ENCODE peak calls at places on chromosome 18, in seven cellular contexts. One of them, this sample, is unnamed. For H3K36me3, the result is how much of the 10 kb centered on the place peaks cover.

GRCh38 chr18:33802955-33803354 is 224.9 kb downstream of the ASXL3 start:
- DNase-seq in heart left ventricle: no peak
- DNase-seq in spleen: no peak
- DNase-seq in CD8-positive, alpha-beta memory T cell: no peak
- DNase-seq in PC-3: no peak
- DNase-seq in H1: no peak
- DNase-seq in Peyer's patch: peak
- DNase-seq in this sample: no peak

GRCh38 chr18:36186461-36187137 is 698 bp upstream of the MOCOS start:
- DNase-seq in Peyer's patch: peak
- DNase-seq in spleen: peak
- DNase-seq in H1: no peak
- DNase-seq in PC-3: peak
- DNase-seq in CD8-positive, alpha-beta memory T cell: no peak
- DNase-seq in heart left ventricle: peak
- DNase-seq in this sample: no peak

GRCh38 chr18:29737620-29738019 is 1304.9 kb downstream of the DSC3 start:
- DNase-seq in PC-3: no peak
- DNase-seq in CD8-positive, alpha-beta memory T cell: no peak
- DNase-seq in H1: no peak
- DNase-seq in heart left ventricle: no peak
- DNase-seq in Peyer's patch: no peak
- DNase-seq in spleen: peak
- DNase-seq in this sample: no peak

GRCh38 chr18:50158866-50159653 is 35.9 kb downstream of the MYO5B start:
- DNase-seq in heart left ventricle: no peak
- DNase-seq in PC-3: peak
- DNase-seq in H1: no peak
- DNase-seq in Peyer's patch: no peak
- DNase-seq in CD8-positive, alpha-beta memory T cell: no peak
- DNase-seq in spleen: no peak
- DNase-seq in this sample: no peak

GRCh38 chr18:41899535-41899934 is 55.5 kb upstream of the PIK3C3 start:
- DNase-seq in CD8-positive, alpha-beta memory T cell: no peak
- DNase-seq in Peyer's patch: no peak
- DNase-seq in H1: no peak
- DNase-seq in spleen: no peak
- DNase-seq in PC-3: peak
- DNase-seq in heart left ventricle: no peak
- DNase-seq in this sample: no peak

GRCh38 chr18:3715223-3716080 is 265.5 kb downstream of the TGIF1 start:
- DNase-seq in Peyer's patch: no peak
- DNase-seq in CD8-positive, alpha-beta memory T cell: no peak
- DNase-seq in heart left ventricle: no peak
- DNase-seq in spleen: no peak
- DNase-seq in PC-3: no peak
- DNase-seq in H1: no peak
- DNase-seq in this sample: no peak

GRCh38 chr18:77006305-77007175 is 126.0 kb downstream of the MBP start:
- DNase-seq in CD8-positive, alpha-beta memory T cell: no peak
- DNase-seq in spleen: no peak
- DNase-seq in H1: no peak
- DNase-seq in PC-3: no peak
- DNase-seq in Peyer's patch: no peak
- DNase-seq in heart left ventricle: no peak
- DNase-seq in this sample: no peak

GRCh38 chr18:35386600-35387366 is 9.6 kb upstream of the ZNF396 start:
- DNase-seq in spleen: no peak
- DNase-seq in CD8-positive, alpha-beta memory T cell: peak
- DNase-seq in H1: peak
- DNase-seq in PC-3: peak
- DNase-seq in heart left ventricle: peak
- DNase-seq in Peyer's patch: peak
- DNase-seq in this sample: peak

GRCh38 chr18:57214976-57215375 is 68.1 kb downstream of the BOD1L2 start:
- DNase-seq in heart left ventricle: no peak
- DNase-seq in CD8-positive, alpha-beta memory T cell: no peak
- DNase-seq in PC-3: no peak
- DNase-seq in spleen: no peak
- DNase-seq in Peyer's patch: no peak
- DNase-seq in H1: no peak
- DNase-seq in this sample: no peak

GRCh38 chr18:2970762-2971659 is 41.9 kb downstream of the LPIN2 start:
- DNase-seq in PC-3: no peak
- DNase-seq in H1: no peak
- DNase-seq in heart left ventricle: peak
- DNase-seq in spleen: peak
- DNase-seq in Peyer's patch: peak
- DNase-seq in CD8-positive, alpha-beta memory T cell: peak
- DNase-seq in this sample: no peak

GRCh38 chr18:36420826-36421225 is 123.3 kb downstream of the FHOD3 start:
- DNase-seq in heart left ventricle: no peak
- DNase-seq in Peyer's patch: no peak
- DNase-seq in CD8-positive, alpha-beta memory T cell: no peak
- DNase-seq in spleen: no peak
- DNase-seq in PC-3: peak
- DNase-seq in H1: no peak
- DNase-seq in this sample: no peak

GRCh38 chr18:304887-305529 is 37.2 kb upstream of the THOC1 start:
- DNase-seq in H1: no peak
- DNase-seq in CD8-positive, alpha-beta memory T cell: no peak
- DNase-seq in PC-3: peak
- DNase-seq in Peyer's patch: no peak
- DNase-seq in spleen: no peak
- DNase-seq in heart left ventricle: no peak
- DNase-seq in this sample: no peak

GRCh38 chr18:75269140-75269676 is 58.6 kb downstream of the TSHZ1 start:
- DNase-seq in PC-3: no peak
- DNase-seq in spleen: no peak
- DNase-seq in Peyer's patch: no peak
- DNase-seq in CD8-positive, alpha-beta memory T cell: no peak
- DNase-seq in heart left ventricle: no peak
- DNase-seq in H1: no peak
- DNase-seq in this sample: no peak

GRCh38 chr18:77899972-77900754 is 650.5 kb downstream of the GALR1 start:
- DNase-seq in PC-3: peak
- DNase-seq in H1: no peak
- DNase-seq in spleen: peak
- DNase-seq in CD8-positive, alpha-beta memory T cell: peak
- DNase-seq in Peyer's patch: no peak
- DNase-seq in heart left ventricle: peak
- DNase-seq in this sample: peak

GRCh38 chr18:63099848-63100625 is 219.5 kb downstream of the BCL2 start:
- DNase-seq in heart left ventricle: peak
- DNase-seq in spleen: peak
- DNase-seq in Peyer's patch: peak
- DNase-seq in H1: no peak
- DNase-seq in PC-3: no peak
- DNase-seq in CD8-positive, alpha-beta memory T cell: no peak
- DNase-seq in this sample: peak

GRCh38 chr18:31490387-31490786 is 7.6 kb upstream of the DSG2 start:
- DNase-seq in PC-3: peak
- DNase-seq in spleen: no peak
- DNase-seq in H1: no peak
- DNase-seq in Peyer's patch: peak
- DNase-seq in CD8-positive, alpha-beta memory T cell: no peak
- DNase-seq in heart left ventricle: no peak
- DNase-seq in this sample: no peak

GRCh38 chr18:63319383-63320040 is at the start of gene BCL2:
- DNase-seq in spleen: no peak
- DNase-seq in PC-3: peak
- DNase-seq in heart left ventricle: no peak
- DNase-seq in Peyer's patch: peak
- DNase-seq in CD8-positive, alpha-beta memory T cell: no peak
- DNase-seq in H1: no peak
- DNase-seq in this sample: peak

GRCh38 chr18:45974088-45974536 is 7.0 kb upstream of the EPG5 start:
- DNase-seq in heart left ventricle: peak
- DNase-seq in CD8-positive, alpha-beta memory T cell: peak
- DNase-seq in Peyer's patch: peak
- DNase-seq in spleen: no peak
- DNase-seq in H1: no peak
- DNase-seq in PC-3: peak
- DNase-seq in this sample: peak

GRCh38 chr18:75314117-75314516 is 103.5 kb downstream of the TSHZ1 start:
- DNase-seq in CD8-positive, alpha-beta memory T cell: no peak
- DNase-seq in Peyer's patch: no peak
- DNase-seq in heart left ventricle: no peak
- DNase-seq in spleen: no peak
- DNase-seq in H1: no peak
- DNase-seq in PC-3: no peak
- DNase-seq in this sample: no peak

GRCh38 chr18:8608795-8609673 is at the start of gene RAB12:
- DNase-seq in heart left ventricle: peak
- DNase-seq in Peyer's patch: peak
- DNase-seq in CD8-positive, alpha-beta memory T cell: peak
- DNase-seq in spleen: peak
- DNase-seq in H1: peak
- DNase-seq in PC-3: peak
- DNase-seq in this sample: peak

DNA sequence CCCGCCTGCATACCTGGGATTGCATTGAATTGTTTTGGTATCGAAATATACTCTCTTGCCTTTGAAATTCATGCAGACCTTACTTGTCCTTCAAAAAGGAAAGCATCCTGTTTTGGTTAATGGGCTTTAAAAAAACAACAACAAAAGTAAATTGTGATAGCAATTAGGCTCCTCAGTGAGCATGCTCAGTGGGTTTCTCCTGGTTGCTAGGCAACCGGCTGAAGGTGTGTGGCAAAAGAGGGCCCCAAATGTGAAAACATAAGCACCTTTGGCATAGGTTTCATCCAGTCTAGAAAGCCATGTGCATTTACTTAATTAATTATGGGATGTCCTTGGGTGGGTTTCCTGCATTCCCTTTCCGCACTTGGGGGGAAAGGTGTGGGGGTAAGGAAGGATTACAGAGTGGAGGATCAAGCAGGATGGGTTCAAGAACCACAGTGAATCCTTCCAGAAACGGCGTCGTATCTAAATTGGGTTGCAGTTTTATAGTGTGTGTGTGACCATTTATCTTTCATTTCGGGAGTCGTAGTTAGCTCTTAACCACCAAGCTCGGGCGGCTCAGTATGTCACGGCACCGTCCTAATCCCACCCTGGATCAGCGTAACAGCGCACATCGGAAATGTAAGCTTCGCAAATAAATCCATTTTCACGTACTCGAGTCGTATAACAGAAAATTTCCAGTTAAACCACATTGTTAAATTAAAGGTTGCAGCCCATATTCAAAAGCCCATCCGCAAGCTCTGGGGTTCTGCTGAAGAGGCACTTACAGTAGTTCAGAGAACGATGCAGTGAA is 274.9 kb upstream of the TCF4 start:
- DNase-seq in spleen: no peak
- DNase-seq in CD8-positive, alpha-beta memory T cell: no peak
- DNase-seq in heart left ventricle: no peak
- DNase-seq in PC-3: no peak
- DNase-seq in H1: no peak
- DNase-seq in Peyer's patch: no peak
- DNase-seq in this sample: no peak
- H3K27ac ChIP-seq in spleen: no peak
- H3K27ac ChIP-seq in CD8-positive, alpha-beta memory T cell: no peak
- H3K27ac ChIP-seq in heart left ventricle: no peak
- H3K27ac ChIP-seq in PC-3: no peak
- H3K27ac ChIP-seq in H1: no peak
- H3K27ac ChIP-seq in Peyer's patch: no peak
- H3K27ac ChIP-seq in this sample: no peak

DNA sequence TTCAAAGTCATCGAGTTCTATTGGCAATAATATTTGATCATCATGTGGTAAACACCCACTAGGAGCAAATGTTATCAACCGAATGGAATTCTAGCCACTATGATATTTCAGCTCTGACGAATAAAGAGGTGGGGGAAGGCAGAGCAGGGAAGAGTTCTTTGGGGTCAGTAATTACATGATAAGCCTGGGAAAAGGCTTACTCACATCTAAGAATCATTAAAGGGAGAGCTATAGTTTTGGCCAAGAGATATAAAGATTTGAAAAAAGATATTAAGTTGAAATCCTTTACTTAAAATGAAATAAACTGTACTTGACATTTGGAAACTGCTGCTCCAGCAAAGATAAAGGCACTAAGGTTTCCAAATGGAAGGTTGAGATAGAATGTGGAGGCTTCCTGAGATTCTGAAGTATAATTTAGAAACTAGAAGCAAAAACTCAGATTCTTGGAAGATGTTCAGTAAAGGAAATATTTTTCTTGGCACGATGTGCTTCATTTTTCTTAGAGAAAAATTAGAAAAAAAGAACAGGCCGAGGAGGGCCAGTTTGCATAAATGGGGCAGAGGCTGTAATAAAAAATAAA is 104.7 kb upstream of the ARHGAP28 start:
- DNase-seq in PC-3: no peak
- DNase-seq in spleen: no peak
- DNase-seq in CD8-positive, alpha-beta memory T cell: no peak
- DNase-seq in H1: no peak
- DNase-seq in Peyer's patch: no peak
- DNase-seq in heart left ventricle: no peak
- DNase-seq in this sample: peak
- H3K4me3 ChIP-seq in PC-3: no peak
- H3K4me3 ChIP-seq in spleen: no peak
- H3K4me3 ChIP-seq in CD8-positive, alpha-beta memory T cell: no peak
- H3K4me3 ChIP-seq in H1: no peak
- H3K4me3 ChIP-seq in Peyer's patch: no peak
- H3K4me3 ChIP-seq in heart left ventricle: no peak
- H3K4me3 ChIP-seq in this sample: no peak

DNA sequence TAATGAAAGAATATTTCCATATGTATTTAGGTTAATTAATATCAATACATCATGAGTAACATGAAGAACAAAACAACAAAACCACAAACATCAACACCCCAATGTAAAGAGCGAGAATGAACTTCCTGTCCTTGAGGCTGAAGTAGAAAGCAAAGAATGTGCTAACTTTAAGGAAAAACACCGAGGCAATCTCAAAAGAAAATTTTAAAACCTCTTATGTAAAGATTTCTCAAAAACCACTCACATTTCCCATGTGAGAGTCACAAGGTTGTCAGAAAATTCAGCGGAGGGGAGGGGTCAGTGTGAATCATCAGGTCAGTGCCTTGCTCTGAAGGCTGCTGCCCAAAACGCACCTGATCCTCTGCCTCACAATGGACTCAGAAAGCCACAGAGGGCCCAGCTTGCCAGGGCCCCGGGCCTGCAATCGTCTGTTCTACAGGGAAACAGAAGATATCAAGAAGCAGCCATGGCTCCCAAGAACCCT is 12.3 kb downstream of the NPC1 start:
- DNase-seq in spleen: no peak
- DNase-seq in CD8-positive, alpha-beta memory T cell: peak
- DNase-seq in Peyer's patch: peak
- DNase-seq in H1: peak
- DNase-seq in PC-3: peak
- DNase-seq in heart left ventricle: no peak
- DNase-seq in this sample: peak
- H3K36me3 ChIP-seq in spleen: under half
- H3K36me3 ChIP-seq in CD8-positive, alpha-beta memory T cell: under half
- H3K36me3 ChIP-seq in Peyer's patch: under half
- H3K36me3 ChIP-seq in H1: under half
- H3K36me3 ChIP-seq in PC-3: under half
- H3K36me3 ChIP-seq in heart left ventricle: half or more
- H3K36me3 ChIP-seq in this sample: under half

DNA sequence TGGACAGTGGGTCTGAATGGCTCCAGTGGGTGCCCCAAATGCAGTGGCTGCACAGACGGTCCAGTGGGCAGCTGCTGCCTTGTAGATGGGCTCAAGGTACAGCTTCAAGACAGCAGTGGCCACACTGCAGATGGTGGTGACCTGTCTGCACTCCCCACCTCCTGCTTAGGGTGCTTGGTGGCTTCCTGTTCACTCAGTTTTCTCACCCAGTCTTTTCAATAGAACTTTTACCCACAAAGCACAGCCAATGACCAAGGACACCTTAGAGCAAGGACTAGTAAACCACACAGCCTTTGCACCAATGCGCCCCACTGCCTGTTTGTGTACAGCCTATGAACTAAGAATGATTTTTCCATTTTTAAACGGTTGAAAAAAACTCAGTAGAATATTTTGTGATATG is 34.9 kb downstream of the MEX3C start:
- DNase-seq in spleen: no peak
- DNase-seq in Peyer's patch: no peak
- DNase-seq in PC-3: no peak
- DNase-seq in heart left ventricle: no peak
- DNase-seq in H1: no peak
- DNase-seq in CD8-positive, alpha-beta memory T cell: no peak
- DNase-seq in this sample: no peak
- H3K27ac ChIP-seq in spleen: no peak
- H3K27ac ChIP-seq in Peyer's patch: no peak
- H3K27ac ChIP-seq in PC-3: no peak
- H3K27ac ChIP-seq in heart left ventricle: no peak
- H3K27ac ChIP-seq in H1: no peak
- H3K27ac ChIP-seq in CD8-positive, alpha-beta memory T cell: no peak
- H3K27ac ChIP-seq in this sample: no peak

This sample was measured in brain microvascular endothelial cell.